ENCODE peak calls at places on chromosomes 5 and 9, in eight cellular contexts. O is SK-N-SH, J is WERI-Rb-1, U is foreskin fibroblast, N is psoas muscle, G is lower lobe of right lung, A is IMR-90, W is DND-41. D is an unnamed sample.

GRCh38 chr5:44885903-44886302 is 77.2 kb downstream of the MRPS30 start:
- DNase-seq in W (no peak), O (no peak), J (no peak), G (no peak), N (no peak), U (no peak), A (no peak), D (no peak)

GRCh38 chr5:77133061-77133758 is 46.1 kb upstream of the ZBED3 start:
- DNase-seq in W (no peak), N (peak), O (no peak), U (peak), J (no peak), G (no peak), A (peak), D (no peak)

GRCh38 chr5:120769291-120769872 is 305.3 kb downstream of the PRR16 start:
- DNase-seq in J (no peak), N (no peak), A (peak), O (no peak), W (no peak), G (no peak), U (peak), D (no peak)

GRCh38 chr9:2720179-2720654 is 2.9 kb downstream of the KCNV2 start:
- DNase-seq in N (no peak), A (no peak), J (no peak), W (no peak), G (no peak), U (no peak), O (no peak), D (no peak)

GRCh38 chr5:140130949-140131733 is 5.4 kb downstream of the IGIP start:
- DNase-seq in U (no peak), O (no peak), G (no peak), W (no peak), N (no peak), A (no peak), J (no peak), D (no peak)

GRCh38 chr5:67842806-67843205 is 372.8 kb upstream of the PIK3R1 start:
- DNase-seq in N (no peak), A (no peak), U (peak), O (peak), W (no peak), J (peak), G (no peak), D (no peak)

GRCh38 chr5:141729387-141730006 is 47.5 kb upstream of the ARAP3 start:
- DNase-seq in W (no peak), N (no peak), G (no peak), J (no peak), U (no peak), A (no peak), O (peak), D (no peak)

GRCh38 chr5:154901276-154901675 is 36.7 kb downstream of the GEMIN5 start:
- DNase-seq in G (no peak), W (no peak), O (no peak), J (no peak), A (peak), N (no peak), U (peak), D (no peak)

GRCh38 chr9:114386886-114387677 is 700 bp downstream of the AKNA start:
- DNase-seq in G (peak), O (no peak), U (peak), W (peak), N (no peak), A (peak), J (no peak), D (peak)

GRCh38 chr9:21747171-21747570 is 55.3 kb upstream of the MTAP start:
- DNase-seq in N (no peak), G (no peak), J (no peak), A (no peak), U (peak), O (no peak), W (no peak), D (no peak)

GRCh38 chr9:69425402-69425801 is 100.4 kb downstream of the ENTREP1 start:
- DNase-seq in N (no peak), W (no peak), O (no peak), A (no peak), J (no peak), G (no peak), U (no peak), D (no peak)

GRCh38 chr9:35675732-35676392 is 2.1 kb downstream of the CA9 start:
- DNase-seq in A (no peak), W (no peak), J (no peak), N (no peak), U (peak), O (peak), G (peak), D (peak)

GRCh38 chr5:93789173-93790070 is 48.0 kb upstream of the POU5F2 start:
- DNase-seq in G (no peak), U (peak), A (peak), O (no peak), J (no peak), N (no peak), W (no peak), D (no peak)
- H3K4me3 ChIP-seq in G (no peak), U (no peak), A (no peak), O (no peak), J (no peak), N (no peak), W (no peak), D (no peak)

GRCh38 chr9:126916909-126917308 is 2.3 kb downstream of the RALGPS1 start:
- DNase-seq in N (no peak), U (no peak), J (peak), W (no peak), A (no peak), G (no peak), O (no peak), D (no peak)
- TF ChIP-seq CTCF in N (no peak), U (no peak), J (peak), W (peak), A (no peak), G (no peak), O (peak), D (no peak)

DNA sequence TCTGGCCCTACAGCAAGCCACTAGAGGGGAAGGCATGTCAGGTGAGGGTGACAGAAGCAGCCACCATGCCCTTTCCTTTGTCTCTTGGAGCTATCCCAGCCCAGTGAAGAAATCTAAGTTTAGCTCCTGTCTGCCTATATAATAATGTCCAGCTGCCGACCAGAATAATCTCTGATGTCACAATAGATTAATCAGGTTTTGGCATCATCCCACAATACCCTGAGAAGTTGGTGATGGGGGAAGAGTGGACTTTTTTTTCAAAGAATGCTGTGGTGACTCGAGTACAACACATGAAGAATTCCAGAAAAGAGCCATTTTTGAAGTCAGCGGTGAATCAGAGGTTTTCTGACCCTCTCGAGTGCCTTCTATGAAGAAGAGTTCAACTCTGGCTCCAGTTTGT is 1.7 kb upstream of the TSLP start:
- DNase-seq in N (no peak), J (no peak), U (peak), G (no peak), A (peak), O (no peak), W (no peak), D (no peak)
- H3K4me3 ChIP-seq in N (peak), J (peak), U (peak), G (no peak), A (no peak), O (no peak), W (no peak), D (no peak)

GRCh38 chr9:75083188-75083976 is 4.6 kb downstream of the NMRK1 start:
- DNase-seq in O (no peak), W (no peak), G (peak), N (no peak), J (no peak), U (no peak), A (no peak), D (peak)
- TF ChIP-seq CTCF in O (no peak), W (no peak), G (no peak), N (no peak), J (no peak), U (no peak), A (no peak), D (no peak)

GRCh38 chr9:94623253-94623652 is 16.1 kb downstream of the FBP1 start:
- DNase-seq in O (peak), A (no peak), W (peak), J (peak), G (peak), N (no peak), U (no peak), D (no peak)

GRCh38 chr9:94622087-94622486 is 17.2 kb downstream of the FBP1 start:
- DNase-seq in J (no peak), A (no peak), N (no peak), W (peak), O (no peak), U (no peak), G (no peak), D (no peak)

GRCh38 chr9:94625835-94626234 is 13.5 kb downstream of the FBP1 start:
- DNase-seq in U (no peak), N (no peak), W (peak), G (no peak), A (no peak), O (no peak), J (no peak), D (no peak)

GRCh38 chr9:94627287-94627686 is 12.0 kb downstream of the FBP1 start:
- DNase-seq in A (no peak), N (no peak), J (no peak), W (no peak), O (no peak), U (no peak), G (no peak), D (no peak)

DNA sequence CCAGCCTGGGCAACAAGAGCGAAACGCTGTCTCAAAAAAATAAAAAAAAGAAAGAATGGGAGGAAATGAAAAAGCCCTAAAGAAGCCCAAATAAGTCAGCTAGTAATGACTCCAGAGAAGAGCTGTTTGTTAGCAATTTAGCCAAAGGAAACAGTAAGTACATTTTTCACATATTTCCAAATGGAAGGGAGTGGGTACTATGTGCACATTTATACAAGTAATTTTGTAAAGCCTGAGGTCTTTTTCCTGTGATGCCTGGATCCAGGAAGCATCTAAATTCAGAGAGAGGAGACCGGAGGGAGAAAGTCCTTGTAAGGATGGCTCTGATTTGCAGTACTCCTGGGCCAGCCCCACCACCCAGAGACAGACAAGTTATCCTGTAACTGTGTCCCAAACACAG is 14.7 kb downstream of the FBP1 start:
- DNase-seq in A (no peak), W (no peak), N (no peak), G (no peak), J (no peak), O (no peak), U (no peak), D (no peak)
- H3K4me3 ChIP-seq in A (no peak), W (no peak), N (no peak), G (no peak), J (no peak), O (no peak), U (no peak), D (no peak)

GRCh38 chr5:143425835-143426234 is 22.3 kb upstream of the NR3C1 start:
- DNase-seq in N (no peak), O (no peak), G (no peak), W (no peak), A (no peak), J (no peak), U (no peak), D (no peak)
- TF ChIP-seq CTCF in N (no peak), O (no peak), G (no peak), W (no peak), A (no peak), J (no peak), U (no peak), D (no peak)

GRCh38 chr9:130184983-130185382 is 12.8 kb downstream of the NCS1 start:
- DNase-seq in U (no peak), G (no peak), W (no peak), A (no peak), J (no peak), O (no peak), N (no peak), D (no peak)
- H3K4me3 ChIP-seq in U (no peak), G (no peak), W (no peak), A (no peak), J (no peak), O (no peak), N (no peak), D (no peak)

GRCh38 chr9:137583957-137584356 is 5.2 kb upstream of the DPH7 start:
- DNase-seq in W (no peak), U (no peak), A (no peak), J (no peak), N (no peak), G (no peak), O (no peak), D (no peak)

GRCh38 chr9:137580958-137581331 is 2.2 kb upstream of the DPH7 start:
- DNase-seq in O (no peak), N (no peak), G (no peak), A (no peak), W (no peak), J (no peak), U (no peak), D (no peak)

GRCh38 chr9:137581361-137582285 is 2.9 kb upstream of the DPH7 start:
- DNase-seq in O (no peak), J (no peak), G (no peak), U (no peak), W (no peak), A (no peak), N (no peak), D (no peak)

GRCh38 chr9:137583347-137583746 is 4.6 kb upstream of the DPH7 start:
- DNase-seq in N (no peak), A (no peak), O (no peak), W (no peak), U (no peak), G (no peak), J (no peak), D (no peak)

DNA sequence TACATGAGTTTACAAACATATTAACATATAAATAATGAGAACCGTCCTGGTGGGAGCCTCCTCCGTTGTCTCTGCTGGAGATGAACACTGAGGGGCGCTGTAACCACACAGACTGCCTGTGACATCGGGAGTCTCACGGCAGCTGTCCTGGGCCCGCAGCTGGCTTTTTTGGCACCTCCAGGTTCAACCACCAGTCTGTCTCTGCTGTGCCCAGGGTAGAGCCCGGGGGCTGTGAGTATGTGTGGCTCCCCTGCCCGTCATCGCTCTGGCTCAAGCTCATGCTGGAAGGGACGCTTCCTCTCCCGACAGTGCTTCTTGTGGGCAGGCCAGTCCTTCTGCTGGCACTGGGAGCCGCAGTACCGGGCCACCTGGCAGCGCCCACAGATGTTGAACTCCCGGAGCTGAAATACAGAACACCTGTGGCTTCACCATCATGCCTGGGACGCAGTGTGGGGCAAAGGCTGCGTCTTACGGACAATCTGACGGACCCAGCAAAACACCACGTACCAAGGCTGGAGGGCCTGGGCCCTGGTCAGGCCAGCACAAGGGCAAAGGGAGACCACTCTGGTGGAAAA is 3.6 kb upstream of the DPH7 start:
- DNase-seq in G (peak), W (no peak), U (peak), A (no peak), O (peak), J (peak), N (peak), D (no peak)
- TF ChIP-seq CTCF in G (peak), W (peak), U (no peak), A (peak), O (peak), J (peak), N (peak), D (no peak)